ENCODE peak calls at places on chromosomes 4 and X, in six cellular contexts. Z is GM20000, J is Caco-2, H is AG08396, Q is fibroblast of the aortic adventitia, C is NCI-H1105 treated with DMSO at 0.1 percent for 48 hours. S is an unnamed sample.

GRCh38 chr4:6201580-6202091 is 1.3 kb upstream of the JAKMIP1 start:
- DNase-seq in Z (peak), J (no peak), H (no peak), Q (no peak), C (no peak), S (no peak)

GRCh38 chr4:78748361-78748760 is 27.8 kb upstream of the BMP2K start:
- DNase-seq in Z (no peak), J (no peak), H (no peak), Q (no peak), C (no peak), S (no peak)

GRCh38 chr4:41865306-41865980 is 69.8 kb upstream of the TMEM33 start:
- DNase-seq in Z (no peak), J (no peak), H (no peak), Q (no peak), C (no peak), S (no peak)

GRCh38 chrX:17617794-17618193 is 119.5 kb upstream of the SCML1 start:
- DNase-seq in Z (no peak), J (no peak), H (no peak), Q (no peak), C (no peak), S (no peak)

GRCh38 chrX:113058634-113059033 is 218.0 kb upstream of the AMOT start:
- DNase-seq in Z (no peak), J (no peak), H (no peak), Q (no peak), C (no peak), S (no peak)

GRCh38 chrX:78527263-78527662 is 131.9 kb downstream of the RTL3 start:
- DNase-seq in Z (no peak), J (no peak), H (peak), Q (peak), C (no peak), S (no peak)

GRCh38 chr4:182971702-182972101 is 54.5 kb upstream of the DCTD start:
- DNase-seq in Z (no peak), J (no peak), H (no peak), Q (no peak), C (no peak), S (no peak)

GRCh38 chrX:109774136-109774535 is 41.1 kb upstream of the ACSL4 start:
- DNase-seq in Z (no peak), J (no peak), H (no peak), Q (peak), C (no peak), S (no peak)

GRCh38 chr4:88446124-88446523 is 10.8 kb upstream of the HERC5 start:
- DNase-seq in Z (no peak), J (no peak), H (no peak), Q (peak), C (no peak), S (no peak)

GRCh38 chr4:113773014-113773413 is 11.5 kb upstream of the CAMK2D start:
- DNase-seq in Z (no peak), J (no peak), H (no peak), Q (no peak), C (no peak), S (no peak)

GRCh38 chr4:106263594-106264330 is 52.2 kb downstream of the TBCK start:
- DNase-seq in Z (no peak), J (no peak), H (no peak), Q (no peak), C (no peak), S (no peak)

S was measured in NCI-H748 treated with DMSO at 0.1 percent for 48 hours.